ENCODE peak calls at places on chromosomes 12 and 14, in four cellular contexts. X is mesenchymal stem cell, S is H9, W is IMR-90. E is an unnamed sample.

GRCh38 chr14:74350211-74350943 is 2.1 kb downstream of the VRTN start:
- DNase-seq in X (no peak), S (no peak), W (no peak), E (no peak)

GRCh38 chr14:31291210-31291609 is 83.6 kb upstream of the HECTD1 start:
- DNase-seq in X (peak), S (no peak), W (no peak), E (no peak)

GRCh38 chr12:111010061-111010460 is 89.7 kb upstream of the MYL2 start:
- DNase-seq in X (no peak), S (no peak), W (no peak), E (no peak)

GRCh38 chr12:92649511-92650227 is 53.1 kb upstream of the PLEKHG7 start:
- DNase-seq in X (peak), S (peak), W (peak), E (peak)

GRCh38 chr14:23481362-23481970 is 12.0 kb downstream of the NGDN start:
- DNase-seq in X (peak), S (no peak), W (peak), E (peak)

GRCh38 chr12:8922544-8922943 is 8.2 kb downstream of the PHC1 start:
- DNase-seq in X (no peak), S (no peak), W (no peak), E (no peak)

GRCh38 chr14:68210729-68211299 is 391.2 kb downstream of the RAD51B start:
- DNase-seq in X (peak), S (no peak), W (peak), E (peak)

GRCh38 chr12:113030875-113031525 is 25.5 kb upstream of the DTX1 start:
- DNase-seq in X (peak), S (peak), W (peak), E (peak)

GRCh38 chr12:644818-645552 is 18.3 kb downstream of the NINJ2 start:
- DNase-seq in X (no peak), S (no peak), W (no peak), E (no peak)

GRCh38 chr12:110498984-110499706 is 2.8 kb downstream of the VPS29 start:
- DNase-seq in X (peak), S (no peak), W (peak), E (no peak)

GRCh38 chr14:58832010-58832409 is 194.2 kb downstream of the DACT1 start:
- DNase-seq in X (no peak), S (no peak), W (no peak), E (no peak)

GRCh38 chr12:124369055-124369900 is 74.4 kb downstream of the RFLNA start:
- DNase-seq in X (peak), S (no peak), W (peak), E (peak)

GRCh38 chr14:37122288-37122687 is 50.1 kb downstream of the SLC25A21 start:
- DNase-seq in X (peak), S (no peak), W (peak), E (no peak)

GRCh38 chr14:54622189-54622958 is 55.4 kb downstream of the SAMD4A start:
- DNase-seq in X (no peak), S (no peak), W (no peak), E (no peak)

GRCh38 chr14:53824061-53824460 is 132.6 kb downstream of the BMP4 start:
- DNase-seq in X (no peak), S (no peak), W (no peak), E (no peak)

GRCh38 chr14:63922696-63923421 is 70.1 kb downstream of the SYNE2 start:
- DNase-seq in X (no peak), S (no peak), W (peak), E (no peak)

GRCh38 chr14:51581017-51581881 is 70.5 kb upstream of the FRMD6 start:
- DNase-seq in X (peak), S (no peak), W (peak), E (peak)

GRCh38 chr14:80930836-80931389 is 10.6 kb downstream of the CEP128 start:
- DNase-seq in X (peak), S (no peak), W (peak), E (peak)

GRCh38 chr14:51424569-51425251 is 184.7 kb downstream of the TMX1 start:
- DNase-seq in X (peak), S (no peak), W (peak), E (no peak)

GRCh38 chr14:101363880-101364391 is 197.4 kb upstream of the DIO3 start:
- DNase-seq in X (no peak), S (no peak), W (no peak), E (no peak)

GRCh38 chr12:122422769-122423257 is 344 bp upstream of the CLIP1 start:
- DNase-seq in X (peak), S (peak), W (peak), E (peak)

GRCh38 chr14:71013551-71014192 is 106.4 kb downstream of the PCNX1 start:
- DNase-seq in X (peak), S (no peak), W (peak), E (no peak)

GRCh38 chr12:25830456-25830855 is 128.0 kb upstream of the RASSF8 start:
- DNase-seq in X (no peak), S (no peak), W (no peak), E (peak)

GRCh38 chr12:16331998-16332397 is 15.4 kb upstream of the MGST1 start:
- DNase-seq in X (no peak), S (no peak), W (no peak), E (no peak)

GRCh38 chr14:61646366-61647101 is 48.8 kb upstream of the HIF1A start:
- DNase-seq in X (no peak), S (no peak), W (no peak), E (no peak)

GRCh38 chr14:103066399-103066798 is 9.1 kb upstream of the CDC42BPB start:
- DNase-seq in X (no peak), S (no peak), W (no peak), E (no peak)

GRCh38 chr14:22432348-22432976 is 156.6 kb downstream of the DAD1 start:
- DNase-seq in X (peak), S (no peak), W (peak), E (no peak)

GRCh38 chr12:88299567-88300101 is 157.5 kb downstream of the TMTC3 start:
- DNase-seq in X (peak), S (no peak), W (peak), E (peak)

GRCh38 chr12:26721800-26722199 is 111.2 kb downstream of the ITPR2 start:
- DNase-seq in X (no peak), S (no peak), W (no peak), E (no peak)

GRCh38 chr12:71469235-71469873 is 29.8 kb downstream of the LGR5 start:
- DNase-seq in X (peak), S (peak), W (peak), E (peak)

GRCh38 chr12:124332068-124332672 is 37.3 kb downstream of the RFLNA start:
- DNase-seq in X (no peak), S (peak), W (no peak), E (no peak)

GRCh38 chr12:12804011-12804410 is 9.1 kb upstream of the DDX47 start:
- DNase-seq in X (peak), S (no peak), W (peak), E (no peak)

GRCh38 chr14:70073924-70074566 is 114.7 kb downstream of the SLC8A3 start:
- DNase-seq in X (peak), S (peak), W (peak), E (peak)

GRCh38 chr12:122852336-122853275 is 17.3 kb downstream of the HIP1R start:
- DNase-seq in X (no peak), S (no peak), W (no peak), E (no peak)

GRCh38 chr12:103093499-103094106 is 136.1 kb downstream of the ASCL1 start:
- DNase-seq in X (no peak), S (no peak), W (no peak), E (peak)

GRCh38 chr12:52945389-52946232 is 3.3 kb upstream of the KRT18 start:
- DNase-seq in X (peak), S (peak), W (peak), E (peak)

GRCh38 chr12:65434737-65435136 is 156.3 kb downstream of the MSRB3 start:
- DNase-seq in X (no peak), S (no peak), W (no peak), E (no peak)

GRCh38 chr12:114406326-114407033 is 536 bp upstream of the TBX5 start:
- DNase-seq in X (no peak), S (no peak), W (peak), E (no peak)

GRCh38 chr12:114403690-114404450 is 2.1 kb downstream of the TBX5 start:
- DNase-seq in X (no peak), S (peak), W (peak), E (no peak)

GRCh38 chr12:114404451-114405198 is 1.3 kb downstream of the TBX5 start:
- DNase-seq in X (no peak), S (no peak), W (peak), E (no peak)

GRCh38 chr12:114405449-114406271 is at the start of gene TBX5:
- DNase-seq in X (no peak), S (peak), W (peak), E (no peak)

DNA sequence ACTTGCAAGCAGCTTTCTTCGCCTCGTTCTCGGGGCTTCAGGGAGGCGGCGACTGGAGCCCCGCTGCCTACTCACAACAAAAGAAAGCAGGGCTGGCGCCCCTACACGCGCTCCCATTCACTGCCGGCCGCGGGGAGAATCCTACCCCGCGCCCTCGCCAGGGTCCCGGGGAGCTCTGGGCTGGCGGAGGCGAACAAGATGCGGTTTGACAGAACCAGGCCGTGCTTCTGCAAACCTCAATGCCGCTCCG is 820 bp downstream of the TBX5 start:
- DNase-seq in X (no peak), S (no peak), W (no peak), E (no peak)
- H3K23ac ChIP-seq in X (no peak), S (no peak), W (peak), E (no peak)

GRCh38 chr12:108724054-108724889 is 7.0 kb downstream of the CORO1C start:
- DNase-seq in X (peak), S (peak), W (peak), E (no peak)
- H3K4me2 ChIP-seq in X (no peak), S (no peak), W (peak), E (no peak)

DNA sequence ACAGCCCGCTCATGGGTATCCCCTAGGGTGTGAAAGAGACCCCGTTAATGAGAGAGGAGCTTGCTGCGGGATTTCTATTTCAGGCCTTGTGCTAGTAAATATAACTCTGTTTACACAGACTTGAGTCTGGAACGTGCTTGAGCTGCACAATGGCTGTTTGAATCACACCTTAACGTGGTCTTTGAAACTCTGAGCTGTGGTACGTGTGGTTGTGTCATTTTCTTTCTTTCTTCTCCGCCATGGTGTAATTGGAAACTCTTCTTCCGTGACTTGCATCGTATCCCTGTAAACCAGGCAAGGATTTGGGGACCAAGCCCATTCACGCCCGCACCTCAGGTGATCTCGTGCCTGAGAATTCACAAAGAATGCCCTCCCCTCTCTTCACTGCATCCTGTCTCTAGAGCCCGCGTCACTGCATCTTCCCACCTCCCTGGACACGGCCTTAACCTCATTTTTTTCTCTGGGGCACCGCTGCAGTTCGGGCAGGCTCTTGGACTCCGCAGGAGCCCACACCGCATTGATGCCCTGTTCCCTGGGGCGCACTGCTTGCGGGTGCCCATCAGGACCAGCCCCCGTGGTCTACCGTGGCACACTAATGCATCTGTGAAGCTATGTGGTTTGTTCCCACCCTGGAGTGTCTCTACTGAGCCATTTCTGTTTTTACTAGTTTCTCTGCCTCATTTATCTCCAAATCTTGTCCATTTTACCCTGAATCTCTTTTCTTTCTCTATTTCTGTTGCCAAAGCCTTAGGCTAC is 78.4 kb upstream of the PARP11 start:
- DNase-seq in X (no peak), S (peak), W (no peak), E (no peak)
- H3K23ac ChIP-seq in X (no peak), S (no peak), W (no peak), E (no peak)

GRCh38 chr12:48202766-48203165 is 326 bp downstream of the OR10AD1 start:
- DNase-seq in X (no peak), S (no peak), W (no peak), E (no peak)

GRCh38 chr12:48199784-48200198 is 3.3 kb downstream of the OR10AD1 start:
- DNase-seq in X (peak), S (no peak), W (peak), E (no peak)

GRCh38 chr12:48201516-48201915 is 1.6 kb downstream of the OR10AD1 start:
- DNase-seq in X (no peak), S (no peak), W (no peak), E (no peak)

GRCh38 chr12:48203192-48203591 is at the start of gene OR10AD1:
- DNase-seq in X (no peak), S (no peak), W (no peak), E (no peak)

DNA sequence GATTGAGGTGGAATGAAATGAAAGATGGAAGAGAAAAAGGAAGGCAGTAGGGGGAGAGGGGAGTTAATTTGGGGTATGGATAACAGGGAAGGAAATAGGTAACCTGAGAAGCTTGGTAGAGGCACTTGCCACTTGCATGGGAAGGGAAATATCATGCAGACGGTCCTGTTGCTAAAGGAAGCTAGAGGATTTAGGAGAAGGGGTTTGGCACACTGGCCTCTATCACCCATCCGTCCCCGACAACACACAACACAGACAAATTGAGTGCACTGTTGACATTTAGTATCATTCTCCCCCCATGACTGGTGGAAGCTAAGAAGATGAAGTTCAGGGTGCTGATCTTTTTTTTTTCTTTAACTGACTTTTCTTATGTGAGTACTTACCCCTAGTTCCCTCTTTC is 2.0 kb downstream of the OR10AD1 start:
- DNase-seq in X (no peak), S (no peak), W (no peak), E (no peak)
- H3K4me2 ChIP-seq in X (no peak), S (no peak), W (no peak), E (no peak)

GRCh38 chr14:104635717-104636116 is 31.1 kb upstream of the TMEM179 start:
- DNase-seq in X (no peak), S (no peak), W (no peak), E (no peak)

GRCh38 chr14:104633276-104633861 is 28.8 kb upstream of the TMEM179 start:
- DNase-seq in X (no peak), S (no peak), W (no peak), E (no peak)

GRCh38 chr14:104632781-104633180 is 28.2 kb upstream of the TMEM179 start:
- DNase-seq in X (no peak), S (no peak), W (no peak), E (no peak)

GRCh38 chr14:104634886-104635570 is 30.5 kb upstream of the TMEM179 start:
- DNase-seq in X (no peak), S (no peak), W (no peak), E (no peak)

GRCh38 chr14:104634031-104634760 is 29.6 kb upstream of the TMEM179 start:
- DNase-seq in X (no peak), S (no peak), W (no peak), E (no peak)
- H3K23ac ChIP-seq in X (no peak), S (no peak), W (no peak), E (no peak)

E was measured in trophoblast cell.